ENCODE peak calls at places on chromosomes 3 and 15, in nine cellular contexts. I is neural progenitor cell; E is GM23338; K is heart right ventricle; J is suprapubic skin; R is GM12878; X is IMR-90; N is pancreas; G is CD8-positive, alpha-beta T cell. V is an unnamed sample. For H3K36me3, the result is how much of the 10 kb centered on the place peaks cover.

GRCh38 chr15:90071220-90071807 is 31.0 kb downstream of the IDH2 start:
- DNase-seq in I (peak), K (peak), J (peak), E (peak), G (peak), N (peak), R (peak), X (peak), V (peak)

GRCh38 chr3:190621971-190622370 is 108.1 kb downstream of the IL1RAP start:
- DNase-seq in R (no peak), I (no peak), X (no peak), N (no peak), K (no peak), G (no peak), J (no peak), E (no peak), V (no peak)

GRCh38 chr3:61563614-61564404 is 2.4 kb downstream of the PTPRG start:
- DNase-seq in E (peak), N (no peak), X (no peak), G (no peak), R (no peak), J (no peak), I (peak), K (peak), V (no peak)

GRCh38 chr3:126116526-126116925 is 32.6 kb upstream of the SLC41A3 start:
- DNase-seq in X (no peak), G (peak), E (no peak), R (no peak), N (peak), K (no peak), I (no peak), J (peak), V (no peak)

GRCh38 chr3:129927072-129927471 is 33.6 kb upstream of the TMCC1 start:
- DNase-seq in X (no peak), R (no peak), E (no peak), G (no peak), N (no peak), I (no peak), J (no peak), K (no peak), V (no peak)

GRCh38 chr15:79875213-79875612 is 21.6 kb downstream of the MTHFS start:
- DNase-seq in E (no peak), G (no peak), R (no peak), K (no peak), N (no peak), X (no peak), I (no peak), J (no peak), V (no peak)

GRCh38 chr15:29252231-29252630 is 17.4 kb downstream of the NSMCE3 start:
- DNase-seq in N (no peak), I (no peak), J (no peak), G (no peak), K (no peak), X (no peak), E (no peak), R (no peak), V (no peak)

GRCh38 chr3:138328341-138328740 is 1.3 kb downstream of the NME9 start:
- DNase-seq in I (peak), G (no peak), N (no peak), J (no peak), K (no peak), R (no peak), E (peak), X (peak), V (no peak)

GRCh38 chr3:73479325-73479724 is 145.4 kb downstream of the PDZRN3 start:
- DNase-seq in J (no peak), K (no peak), I (no peak), E (no peak), R (no peak), X (no peak), N (no peak), G (no peak), V (no peak)

GRCh38 chr15:65056868-65057548 is 10.8 kb downstream of the RASL12 start:
- DNase-seq in X (peak), G (no peak), I (no peak), J (peak), E (no peak), R (no peak), K (no peak), N (no peak), V (peak)

GRCh38 chr15:39591141-39591895 is 10.4 kb downstream of the THBS1 start:
- DNase-seq in X (peak), N (no peak), J (no peak), R (no peak), K (no peak), G (no peak), E (no peak), I (no peak), V (no peak)

GRCh38 chr3:8632402-8633237 is 12.0 kb downstream of the SSUH2 start:
- DNase-seq in R (no peak), N (no peak), I (no peak), X (no peak), J (no peak), E (no peak), K (no peak), G (no peak), V (no peak)

GRCh38 chr3:134274571-134274970 is 23.9 kb upstream of the RYK start:
- DNase-seq in R (no peak), N (no peak), K (no peak), X (no peak), J (no peak), E (no peak), G (no peak), I (no peak), V (no peak)

GRCh38 chr3:10845839-10846656 is 30.0 kb downstream of the SLC6A11 start:
- DNase-seq in R (peak), I (no peak), K (no peak), X (no peak), G (no peak), E (no peak), J (no peak), N (no peak), V (no peak)

GRCh38 chr3:23324745-23325144 is 121.6 kb downstream of the UBE2E2 start:
- DNase-seq in J (no peak), K (no peak), G (no peak), R (peak), X (peak), N (no peak), E (no peak), I (no peak), V (no peak)

GRCh38 chr3:31810991-31811433 is 170.1 kb downstream of the OSBPL10 start:
- DNase-seq in E (peak), X (no peak), N (no peak), I (no peak), J (no peak), G (no peak), R (no peak), K (no peak), V (no peak)

GRCh38 chr3:9340450-9341009 is 22.3 kb upstream of the THUMPD3 start:
- DNase-seq in X (peak), G (no peak), N (no peak), J (no peak), E (no peak), I (no peak), K (no peak), R (no peak), V (no peak)

GRCh38 chr3:55449527-55449926 is 37.6 kb downstream of the WNT5A start:
- DNase-seq in G (no peak), R (no peak), N (no peak), I (no peak), X (no peak), J (no peak), K (no peak), E (no peak), V (no peak)

GRCh38 chr3:65854606-65855304 is 184.0 kb downstream of the MAGI1 start:
- DNase-seq in I (no peak), J (no peak), K (no peak), N (no peak), E (peak), R (no peak), G (no peak), X (peak), V (peak)

GRCh38 chr3:14243782-14244181 is 65.2 kb downstream of the LSM3 start:
- DNase-seq in E (no peak), X (no peak), G (no peak), N (no peak), R (no peak), K (no peak), I (no peak), J (no peak), V (no peak)

GRCh38 chr3:125684199-125684598 is 88.9 kb upstream of the OSBPL11 start:
- DNase-seq in N (no peak), I (peak), R (no peak), J (no peak), E (peak), G (no peak), X (peak), K (no peak), V (no peak)

GRCh38 chr15:65246026-65246714 is 34.9 kb upstream of the CILP start:
- DNase-seq in X (no peak), K (peak), R (no peak), I (no peak), N (no peak), J (no peak), G (no peak), E (no peak), V (no peak)

GRCh38 chr15:93028111-93028631 is 60.8 kb downstream of the RGMA start:
- DNase-seq in E (no peak), X (no peak), J (peak), R (no peak), N (no peak), I (no peak), K (no peak), G (no peak), V (no peak)

GRCh38 chr3:136239094-136239493 is 11.0 kb upstream of the PCCB start:
- DNase-seq in E (no peak), N (no peak), K (no peak), I (no peak), J (no peak), X (no peak), R (no peak), G (no peak), V (no peak)

GRCh38 chr3:105811518-105812193 is 57.2 kb downstream of the CBLB start:
- DNase-seq in R (no peak), N (no peak), E (no peak), K (no peak), G (no peak), I (no peak), J (no peak), X (no peak), V (no peak)

GRCh38 chr3:47664519-47664918 is 85.9 kb upstream of the CSPG5 start:
- DNase-seq in N (no peak), K (no peak), R (no peak), J (no peak), X (no peak), G (no peak), I (peak), E (peak), V (no peak)

GRCh38 chr15:90598053-90598577 is 68.4 kb downstream of the CRTC3 start:
- DNase-seq in G (no peak), X (no peak), J (no peak), E (peak), N (no peak), K (peak), I (peak), R (peak), V (peak)

GRCh38 chr15:96720251-96720650 is 389.8 kb downstream of the NR2F2 start:
- DNase-seq in N (no peak), K (no peak), X (no peak), I (peak), R (no peak), J (no peak), E (no peak), G (no peak), V (no peak)

GRCh38 chr3:67601919-67602608 is 52.3 kb downstream of the SUCLG2 start:
- DNase-seq in K (no peak), N (no peak), X (no peak), I (no peak), J (no peak), G (peak), E (no peak), R (no peak), V (no peak)

GRCh38 chr15:52100807-52101206 is 11.8 kb downstream of the BCL2L10 start:
- DNase-seq in J (peak), K (peak), N (peak), R (peak), E (no peak), G (no peak), I (no peak), X (peak), V (no peak)

GRCh38 chr3:131329774-131330173 is 51.8 kb upstream of the NUDT16 start:
- DNase-seq in X (no peak), N (no peak), R (no peak), I (no peak), K (no peak), E (no peak), J (no peak), G (no peak), V (no peak)

GRCh38 chr15:75161106-75161505 is 40.6 kb upstream of the C15orf39 start:
- DNase-seq in G (no peak), K (no peak), X (no peak), I (no peak), R (no peak), J (no peak), N (no peak), E (no peak), V (peak)

GRCh38 chr3:54198556-54198955 is 76.2 kb downstream of the CACNA2D3 start:
- DNase-seq in J (no peak), K (no peak), X (no peak), G (no peak), E (no peak), I (no peak), R (no peak), N (no peak), V (no peak)

GRCh38 chr15:52233405-52233804 is 42.2 kb upstream of the GNB5 start:
- DNase-seq in R (no peak), K (no peak), I (no peak), X (peak), N (no peak), J (no peak), E (no peak), G (no peak), V (no peak)

GRCh38 chr3:159371928-159372327 is 570.1 kb downstream of the MFSD1 start:
- DNase-seq in I (no peak), R (no peak), N (no peak), K (no peak), J (no peak), G (no peak), X (no peak), E (no peak), V (no peak)

GRCh38 chr15:78448441-78449219 is 10.6 kb downstream of the IREB2 start:
- DNase-seq in J (no peak), G (no peak), I (no peak), K (no peak), E (no peak), N (no peak), X (peak), R (no peak), V (no peak)

GRCh38 chr15:95327661-95328060 is 1002.8 kb upstream of the NR2F2 start:
- DNase-seq in I (peak), G (no peak), E (peak), J (no peak), X (no peak), N (no peak), R (no peak), K (no peak), V (no peak)

GRCh38 chr3:124260206-124260915 is 268.4 kb upstream of the ROPN1 start:
- DNase-seq in K (peak), G (no peak), N (no peak), I (no peak), X (peak), J (no peak), R (no peak), E (no peak), V (no peak)

GRCh38 chr3:50303038-50303815 is at the start of gene HYAL1:
- DNase-seq in R (no peak), N (peak), E (peak), I (peak), J (peak), X (no peak), G (no peak), K (peak), V (peak)
- TF ChIP-seq CTCF in R (no peak), N (no peak), E (peak), I (peak), J (no peak), X (peak), G (no peak), K (peak), V (no peak)

GRCh38 chr15:81921163-81921562 is 124.7 kb downstream of the MEX3B start:
- DNase-seq in E (no peak), I (no peak), R (no peak), G (no peak), J (no peak), K (no peak), N (no peak), X (no peak), V (no peak)
- H3K36me3 ChIP-seq in E (under half), I (under half), R (under half), G (under half), J (under half), K (under half), N (under half), X (under half), V (under half)

DNA sequence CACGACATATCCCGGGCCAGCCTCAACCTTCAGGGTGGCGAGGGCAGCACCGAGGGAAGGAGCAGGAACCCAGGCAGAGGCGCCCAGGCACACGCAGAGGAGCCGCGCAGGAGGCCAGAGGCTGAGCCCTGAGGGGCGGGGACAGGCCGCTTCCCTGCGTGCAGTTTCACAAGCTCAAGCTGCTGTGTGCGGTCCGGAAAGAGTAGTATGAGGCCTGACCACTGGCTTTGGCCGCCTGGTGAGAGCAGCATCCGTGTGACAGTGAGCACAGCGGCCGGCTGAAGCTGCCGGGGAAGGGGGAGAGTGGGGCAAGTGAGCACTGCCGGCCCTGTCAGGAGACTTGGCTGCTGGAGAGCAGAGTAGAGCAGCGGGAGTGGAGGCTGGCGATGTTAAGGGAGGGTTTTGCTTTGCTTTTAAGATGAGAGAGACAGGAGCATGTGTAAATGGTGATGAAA is 8.7 kb downstream of the ZDHHC19 start:
- DNase-seq in X (peak), I (no peak), N (no peak), K (no peak), G (no peak), J (peak), E (peak), R (no peak), V (no peak)
- H3K4me3 ChIP-seq in X (no peak), I (no peak), N (no peak), K (no peak), G (no peak), J (no peak), E (no peak), R (no peak), V (no peak)

GRCh38 chr3:16808393-16809107 is 76.2 kb upstream of the PLCL2 start:
- DNase-seq in N (no peak), X (no peak), E (no peak), J (no peak), I (no peak), R (no peak), K (no peak), G (no peak), V (no peak)
- TF ChIP-seq CTCF in N (no peak), X (no peak), E (peak), J (no peak), I (peak), R (no peak), K (no peak), G (no peak), V (no peak)

GRCh38 chr3:58141766-58142345 is 68.9 kb downstream of the DNASE1L3 start:
- DNase-seq in E (no peak), R (no peak), N (no peak), I (peak), J (no peak), K (no peak), G (no peak), X (no peak), V (no peak)
- H3K36me3 ChIP-seq in E (half or more), R (under half), N (under half), I (under half), J (half or more), K (half or more), G (under half), X (half or more), V (under half)

DNA sequence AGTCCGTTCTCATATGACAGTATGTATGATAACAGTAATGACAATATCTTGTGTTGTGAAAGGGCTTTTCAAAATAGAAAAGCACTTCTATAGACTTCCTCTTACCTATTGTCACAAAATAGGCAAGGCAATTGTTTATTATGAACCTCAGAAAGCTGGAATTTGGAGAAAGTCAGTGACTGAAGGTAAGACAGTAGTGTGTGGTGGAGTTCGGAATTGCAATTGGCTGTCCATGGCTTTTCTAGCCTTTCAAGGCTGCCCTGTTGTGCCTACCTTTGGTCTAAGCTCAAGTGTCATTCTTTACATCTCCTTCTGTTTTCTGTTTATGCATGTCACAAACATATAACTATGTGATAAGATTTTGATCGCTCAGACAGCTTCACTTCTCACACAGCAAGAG is 219.3 kb upstream of the NR2E3 start:
- DNase-seq in E (peak), N (no peak), J (no peak), I (no peak), R (no peak), K (no peak), G (no peak), X (no peak), V (peak)
- H3K4me3 ChIP-seq in E (no peak), N (no peak), J (no peak), I (no peak), R (no peak), K (no peak), G (no peak), X (no peak), V (no peak)

DNA sequence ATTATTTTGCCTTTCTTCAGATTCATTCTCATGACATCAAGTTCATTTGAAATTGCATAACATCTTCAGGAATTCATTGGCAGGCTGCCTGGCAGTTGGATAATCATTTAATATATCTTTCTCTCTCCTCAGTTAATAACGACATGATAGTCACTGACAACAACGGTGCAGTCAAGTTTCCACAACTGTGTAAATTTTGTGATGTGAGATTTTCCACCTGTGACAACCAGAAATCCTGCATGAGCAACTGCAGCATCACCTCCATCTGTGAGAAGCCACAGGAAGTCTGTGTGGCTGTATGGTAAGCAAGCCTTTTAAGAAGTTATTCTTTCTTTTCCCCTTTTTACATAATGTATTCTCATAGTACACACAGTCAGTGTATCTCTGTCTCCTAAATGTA is 38.2 kb downstream of the TGFBR2 start:
- DNase-seq in K (peak), I (no peak), X (peak), G (peak), N (peak), E (no peak), J (peak), R (no peak), V (no peak)
- TF ChIP-seq CTCF in K (no peak), I (no peak), X (no peak), G (no peak), N (no peak), E (no peak), J (no peak), R (no peak), V (no peak)

DNA sequence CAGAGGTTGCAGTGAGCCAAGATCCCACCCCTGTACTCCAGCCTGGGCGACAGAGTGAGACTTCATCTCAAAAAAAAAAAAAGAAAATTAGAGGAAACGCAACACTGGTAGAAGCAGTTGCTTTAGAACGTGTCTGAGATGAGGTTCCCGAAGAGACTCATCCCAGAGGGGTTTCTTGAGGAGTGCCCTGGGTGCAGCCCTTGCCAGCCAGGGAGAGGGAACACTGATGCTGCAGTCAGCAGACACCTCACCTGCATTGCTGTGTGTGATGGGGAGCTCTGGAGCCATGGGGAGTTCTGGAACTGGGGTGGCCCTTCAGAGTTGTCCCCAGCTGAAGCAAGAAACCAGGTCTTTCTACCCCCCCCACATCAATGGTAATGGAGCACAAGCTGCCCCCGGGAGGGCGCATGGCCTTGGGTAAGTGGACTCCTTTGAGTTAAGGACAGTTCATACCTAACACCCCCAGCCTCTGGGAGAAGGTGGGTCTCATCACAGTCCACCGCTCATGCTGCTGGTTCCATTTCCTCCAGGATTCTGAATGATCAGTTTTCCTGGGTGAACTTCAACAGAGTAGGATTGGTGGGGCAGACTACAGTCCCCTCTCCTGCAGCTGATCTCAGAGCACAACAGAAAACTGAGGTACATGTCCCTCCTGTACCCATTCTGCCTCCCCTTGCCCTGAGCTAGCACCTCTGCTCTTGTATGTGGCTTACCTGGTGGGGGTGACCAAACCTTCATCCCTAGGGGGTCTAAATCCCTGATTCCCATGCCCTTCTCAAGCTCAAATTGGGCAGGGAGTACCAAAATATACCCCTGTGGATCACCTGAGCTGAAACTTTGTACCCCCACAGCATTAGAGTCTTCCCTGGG is 18.7 kb upstream of the LRRC2 start:
- DNase-seq in G (no peak), X (no peak), R (no peak), K (no peak), I (no peak), J (no peak), E (no peak), N (no peak), V (no peak)
- H3K36me3 ChIP-seq in G (under half), X (under half), R (under half), K (under half), I (under half), J (under half), E (half or more), N (under half), V (under half)